ENCODE peak calls at places on chromosome 5, in seven cellular contexts. E, H, X, W, A, O and V are unnamed samples.

GRCh38 chr5:54873696-54874095 is 111.7 kb downstream of the ESM1 start:
- DNase-seq in E (no peak), O (no peak), A (no peak), W (peak; percentile 36), H (no peak), X (no peak), V (no peak)

GRCh38 chr5:114055810-114056476 is 305.9 kb upstream of the KCNN2 start:
- DNase-seq in A (no peak), X (no peak), H (peak; percentile 16), O (no peak), W (no peak), E (no peak), V (no peak)

GRCh38 chr5:78497573-78498533 is 137.4 kb downstream of the SCAMP1 start:
- DNase-seq in A (no peak), H (peak; percentile 34), X (no peak), E (peak; percentile 45), O (no peak), W (no peak), V (no peak)

GRCh38 chr5:140182075-140182709 is 7.2 kb downstream of the CYSTM1 start:
- DNase-seq in H (no peak), O (no peak), A (no peak), X (no peak), W (peak; percentile 75), E (no peak), V (no peak)

GRCh38 chr5:172453986-172454354 is 355 bp downstream of the SH3PXD2B start:
- DNase-seq in O (no peak), E (no peak), H (peak; percentile 56), X (no peak), A (no peak), W (peak; percentile 58), V (peak; percentile 53)

GRCh38 chr5:159531554-159532105 is 201.3 kb upstream of the IL12B start:
- DNase-seq in X (no peak), O (no peak), W (peak; percentile 13), E (no peak), H (no peak), A (no peak), V (no peak)

GRCh38 chr5:122870219-122870856 is 24.9 kb downstream of the SNX24 start:
- DNase-seq in W (peak; percentile 43), E (no peak), H (no peak), X (no peak), O (no peak), A (no peak), V (no peak)

GRCh38 chr5:166262395-166262794 is 2029.0 kb upstream of the WWC1 start:
- DNase-seq in X (no peak), W (no peak), A (no peak), H (no peak), E (no peak), O (no peak), V (no peak)

GRCh38 chr5:56279979-56280378 is 46.8 kb upstream of the ANKRD55 start:
- DNase-seq in H (no peak), O (no peak), X (no peak), W (peak; percentile 87), A (peak; percentile 76), E (no peak), V (no peak)

GRCh38 chr5:38381361-38381760 is 123.0 kb downstream of the EGFLAM start:
- DNase-seq in A (no peak), H (no peak), E (no peak), W (no peak), O (no peak), X (no peak), V (no peak)

GRCh38 chr5:148840531-148840930 is 14.1 kb downstream of the ADRB2 start:
- DNase-seq in A (no peak), E (no peak), O (no peak), H (no peak), X (no peak), W (no peak), V (no peak)

GRCh38 chr5:120457839-120458507 is 6.1 kb upstream of the PRR16 start:
- DNase-seq in H (peak; percentile 77), W (peak; percentile 80), X (peak; percentile 85), A (peak; percentile 40), O (peak; percentile 9), E (peak; percentile 44), V (peak; percentile 39)

GRCh38 chr5:134878403-134878802 is 4.2 kb downstream of the TXNDC15 start:
- DNase-seq in X (no peak), H (no peak), E (no peak), O (no peak), W (no peak), A (no peak), V (no peak)

GRCh38 chr5:135964670-135965320 is 10.0 kb upstream of the LECT2 start:
- DNase-seq in W (peak; percentile 17), A (no peak), H (no peak), O (no peak), E (no peak), X (no peak), V (no peak)

GRCh38 chr5:92676839-92677197 is 904.2 kb downstream of the NR2F1-AS1 start:
- DNase-seq in O (no peak), W (no peak), E (no peak), H (no peak), A (no peak), X (no peak), V (no peak)

GRCh38 chr5:131265318-131265803 is 1.5 kb downstream of the CDC42SE2 start:
- DNase-seq in A (peak; percentile 66), E (no peak), X (no peak), H (no peak), W (peak; percentile 20), O (no peak), V (no peak)

GRCh38 chr5:10601246-10602030 is 37.6 kb downstream of the ANKRD33B start:
- DNase-seq in H (peak; percentile 87), A (peak; percentile 93), E (no peak), W (peak; percentile 95), O (no peak), X (no peak), V (no peak)

GRCh38 chr5:169325273-169325672 is 24.3 kb upstream of the SLIT3 start:
- DNase-seq in H (no peak), E (no peak), W (no peak), O (no peak), A (no peak), X (no peak), V (no peak)

GRCh38 chr5:1003296-1003937 is 5.2 kb upstream of the NKD2 start:
- DNase-seq in X (no peak), H (peak; percentile 16), O (no peak), E (no peak), A (peak; percentile 84), W (no peak), V (no peak)

GRCh38 chr5:16304846-16305245 is 125.3 kb upstream of the MARCHF11 start:
- DNase-seq in E (no peak), X (no peak), H (no peak), O (no peak), W (no peak), A (no peak), V (no peak)

GRCh38 chr5:37792976-37793328 is 46.9 kb downstream of the GDNF start:
- DNase-seq in X (no peak), W (no peak), H (no peak), E (no peak), A (peak; percentile 75), O (no peak), V (no peak)

GRCh38 chr5:179795863-179796833 is 2.4 kb downstream of the LTC4S start:
- DNase-seq in A (peak; percentile 66), E (peak; percentile 83), H (peak; percentile 77), W (peak; percentile 85), X (peak; percentile 31), O (peak; percentile 52), V (peak; percentile 80)

GRCh38 chr5:16128944-16129343 is 50.6 kb downstream of the MARCHF11 start:
- DNase-seq in O (no peak), X (no peak), A (no peak), H (no peak), E (no peak), W (no peak), V (no peak)

DNA sequence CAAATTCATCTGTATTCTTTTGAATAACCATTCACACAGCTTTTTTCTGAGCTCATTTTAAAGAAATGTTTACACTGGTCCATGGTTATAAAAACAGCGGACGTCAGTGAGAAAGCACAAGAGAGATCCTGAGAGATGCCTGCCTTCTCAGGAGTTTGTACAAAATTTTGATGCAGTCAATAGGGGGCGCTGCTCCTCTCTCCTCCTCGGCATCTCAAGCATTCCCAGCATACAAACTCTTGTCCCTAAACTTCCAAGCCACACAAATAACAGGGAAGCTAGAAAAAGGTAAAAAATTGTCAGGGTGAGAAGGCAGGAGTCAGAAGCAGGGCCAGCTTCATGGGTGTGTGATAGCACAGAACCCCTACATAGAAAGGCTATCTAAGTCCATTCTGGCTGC is 11.2 kb upstream of the CCDC152 start:
- DNase-seq in O (no peak), A (no peak), W (peak; percentile 20), X (no peak), H (no peak), E (no peak), V (peak; percentile 9)
- TF ChIP-seq CTCF in O (no peak), A (peak; percentile 69), W (peak; percentile 52), X (peak; percentile 25), H (no peak), E (no peak), V (peak; percentile 47)

GRCh38 chr5:143054480-143054941 is 284.3 kb downstream of the ARHGAP26 start:
- DNase-seq in O (no peak), A (no peak), X (peak; percentile 97), W (no peak), E (peak; percentile 40), H (no peak), V (no peak)

GRCh38 chr5:143053780-143054179 is 283.6 kb downstream of the ARHGAP26 start:
- DNase-seq in O (no peak), E (no peak), H (no peak), X (no peak), W (no peak), A (no peak), V (no peak)

GRCh38 chr5:143055596-143056330 is 285.6 kb downstream of the ARHGAP26 start:
- DNase-seq in A (no peak), W (peak; percentile 34), E (no peak), H (no peak), X (no peak), O (no peak), V (no peak)

GRCh38 chr5:143051244-143052058 is 281.3 kb downstream of the ARHGAP26 start:
- DNase-seq in A (peak; percentile 81), H (peak; percentile 27), O (no peak), X (no peak), W (peak; percentile 94), E (no peak), V (no peak)

GRCh38 chr5:143052967-143053682 is 282.9 kb downstream of the ARHGAP26 start:
- DNase-seq in A (no peak), X (no peak), O (no peak), E (peak; percentile 20), H (no peak), W (no peak), V (no peak)
- TF ChIP-seq CTCF in A (no peak), X (no peak), O (no peak), E (no peak), H (no peak), W (no peak), V (no peak)

DNA sequence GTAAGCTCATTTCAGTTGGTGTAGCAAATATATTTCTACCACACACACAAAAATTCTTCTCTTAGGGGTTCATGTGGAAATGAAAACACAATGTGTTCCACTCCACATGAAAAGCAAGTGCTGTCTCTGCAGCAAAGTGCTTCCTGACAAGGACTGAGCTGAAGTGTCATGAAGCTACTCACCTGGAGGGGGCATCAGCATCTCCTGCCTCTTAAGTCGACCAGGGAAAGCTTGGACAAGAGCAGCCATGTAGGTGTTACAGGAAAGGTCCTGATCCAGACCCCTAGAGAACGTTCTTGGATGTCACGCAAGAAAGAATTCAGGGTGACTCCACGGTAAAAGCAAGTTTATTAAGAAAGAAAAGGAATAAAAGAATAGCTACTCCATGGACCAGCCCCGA is 62.8 kb downstream of the SV2C start:
- DNase-seq in H (no peak), A (no peak), W (no peak), X (no peak), O (no peak), E (peak; percentile 18), V (no peak)
- TF ChIP-seq CTCF in H (no peak), A (peak; percentile 39), W (no peak), X (peak; percentile 46), O (no peak), E (peak; percentile 24), V (peak; percentile 40)

GRCh38 chr5:173629628-173630027 is 13.2 kb upstream of the BOD1 start:
- DNase-seq in H (no peak), O (no peak), A (no peak), X (no peak), E (peak; percentile 62), W (no peak), V (peak; percentile 44)
- TF ChIP-seq CTCF in H (no peak), O (no peak), A (peak; percentile 46), X (peak; percentile 57), E (peak; percentile 35), W (peak; percentile 35), V (peak; percentile 50)